ENCODE peak calls at places on chromosomes 3 and 15, in ten cellular contexts. B, D, K, N, Z, R, F, G, P and V are unnamed samples.

GRCh38 chr3:113531826-113532697 is at the start of gene SIDT1:
- DNase-seq in B (no peak), D (no peak), K (peak; percentile 39), N (no peak), Z (no peak), R (no peak), F (no peak), G (no peak), P (no peak), V (no peak)

GRCh38 chr3:28860307-28860706 is 420.6 kb upstream of the RBMS3 start:
- DNase-seq in B (peak; percentile 51), D (no peak), K (no peak), N (peak; percentile 31), Z (no peak), R (no peak), F (peak; percentile 48), G (no peak), P (no peak), V (no peak)

GRCh38 chr3:48428863-48429415 is 947 bp downstream of the PLXNB1 start:
- DNase-seq in B (peak; percentile 71), D (no peak), K (peak; percentile 29), N (no peak), Z (no peak), R (no peak), F (peak; percentile 19), G (peak; percentile 61), P (peak; percentile 56), V (no peak)

GRCh38 chr3:61663728-61664492 is 102.5 kb downstream of the PTPRG start:
- DNase-seq in B (no peak), D (no peak), K (peak; percentile 98), N (no peak), Z (no peak), R (peak; percentile 90), F (peak; percentile 95), G (no peak), P (no peak), V (no peak)

GRCh38 chr15:76338555-76339301 is 2.2 kb downstream of the ISL2 start:
- DNase-seq in B (no peak), D (no peak), K (no peak), N (no peak), Z (no peak), R (no peak), F (no peak), G (no peak), P (no peak), V (no peak)

GRCh38 chr3:132135628-132136333 is 101.0 kb upstream of the CPNE4 start:
- DNase-seq in B (no peak), D (no peak), K (peak; percentile 93), N (no peak), Z (no peak), R (peak; percentile 95), F (peak; percentile 98), G (no peak), P (no peak), V (no peak)

GRCh38 chr15:74631087-74631385 is 15.4 kb downstream of the CLK3 start:
- DNase-seq in B (no peak), D (no peak), K (no peak), N (no peak), Z (peak; percentile 65), R (no peak), F (no peak), G (no peak), P (no peak), V (no peak)

GRCh38 chr3:128492353-128493220 is at the start of gene GATA2:
- DNase-seq in B (peak; percentile 20), D (no peak), K (no peak), N (no peak), Z (peak; percentile 53), R (no peak), F (no peak), G (no peak), P (peak; percentile 60), V (no peak)

GRCh38 chr15:51089699-51090098 is 5.0 kb downstream of the TNFAIP8L3 start:
- DNase-seq in B (no peak), D (no peak), K (no peak), N (no peak), Z (no peak), R (no peak), F (peak; percentile 53), G (no peak), P (no peak), V (no peak)

GRCh38 chr15:33045066-33045810 is 149.3 kb downstream of the FMN1 start:
- DNase-seq in B (no peak), D (no peak), K (peak; percentile 61), N (no peak), Z (no peak), R (no peak), F (no peak), G (no peak), P (no peak), V (no peak)

GRCh38 chr15:32956006-32956405 is 238.2 kb downstream of the GREM1 start:
- DNase-seq in B (no peak), D (no peak), K (peak; percentile 95), N (no peak), Z (no peak), R (peak; percentile 81), F (peak; percentile 91), G (no peak), P (peak; percentile 15), V (no peak)

GRCh38 chr15:98905981-98906711 is 101.4 kb downstream of the PGPEP1L start:
- DNase-seq in B (no peak), D (no peak), K (peak; percentile 45), N (no peak), Z (no peak), R (no peak), F (peak; percentile 59), G (no peak), P (no peak), V (no peak)

GRCh38 chr3:52385157-52385556 is 59.7 kb downstream of the SEMA3G start:
- DNase-seq in B (no peak), D (no peak), K (peak; percentile 57), N (no peak), Z (no peak), R (no peak), F (peak; percentile 45), G (peak; percentile 42), P (peak; percentile 74), V (no peak)

GRCh38 chr15:42137461-42138261 is 18.8 kb downstream of the PLA2G4F start:
- DNase-seq in B (no peak), D (no peak), K (peak; percentile 73), N (no peak), Z (no peak), R (no peak), F (peak; percentile 69), G (no peak), P (peak; percentile 40), V (no peak)

DNA sequence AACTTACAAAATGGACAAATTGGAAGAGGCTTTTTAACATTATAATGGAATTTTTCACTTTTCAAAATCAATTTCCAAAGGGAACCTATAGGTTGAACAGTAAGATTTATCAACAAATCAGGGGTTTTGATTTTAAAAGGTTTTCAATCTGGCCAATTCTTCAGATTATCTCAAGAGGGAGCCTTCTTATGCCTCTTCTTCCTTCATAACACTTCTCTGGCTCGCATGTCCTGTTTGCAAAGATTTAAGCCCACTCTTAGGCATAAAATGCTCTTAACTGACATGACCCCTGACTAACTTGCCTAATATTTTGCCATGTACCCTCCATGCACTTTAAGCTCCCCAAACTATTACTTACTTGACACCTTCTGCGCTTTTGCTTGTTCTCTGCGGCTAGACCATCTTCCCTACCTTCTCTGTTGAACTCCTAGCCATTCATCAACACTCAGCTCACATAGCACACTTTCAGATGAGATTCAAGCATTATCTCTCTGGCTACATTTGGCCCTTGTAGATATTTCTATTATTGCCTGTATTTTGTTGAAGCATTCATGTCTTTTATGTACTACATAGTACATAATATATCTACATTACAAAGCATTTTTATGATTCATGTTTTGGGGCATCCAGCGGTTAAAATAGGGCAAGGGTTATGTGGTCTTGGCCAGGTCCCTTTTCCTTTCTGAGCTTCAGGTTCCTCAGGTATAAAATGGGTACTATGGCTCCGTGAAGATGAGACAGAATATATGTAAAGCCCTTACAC is 1.0 kb upstream of the ARIH1 start:
- DNase-seq in B (no peak), D (no peak), K (peak; percentile 69), N (no peak), Z (no peak), R (no peak), F (peak; percentile 54), G (no peak), P (no peak), V (no peak)
- TF ChIP-seq CTCF in B (no peak), D (no peak), K (peak; percentile 52), N (peak; percentile 6), Z (no peak), R (peak; percentile 37), F (peak; percentile 25), G (no peak), P (no peak), V (no peak)

GRCh38 chr3:149657796-149658443 is at the start of gene WWTR1:
- DNase-seq in B (peak; percentile 96), D (peak; percentile 91), K (peak; percentile 95), N (peak; percentile 97), Z (peak; percentile 96), R (peak; percentile 92), F (peak; percentile 95), G (peak; percentile 67), P (peak; percentile 81), V (peak; percentile 79)

GRCh38 chr3:149657458-149657795 is 398 bp downstream of the WWTR1 start:
- DNase-seq in B (peak; percentile 72), D (no peak), K (peak; percentile 77), N (peak; percentile 66), Z (no peak), R (no peak), F (peak; percentile 73), G (peak; percentile 17), P (no peak), V (no peak)

GRCh38 chr3:149660462-149660861 is 2.6 kb upstream of the WWTR1 start:
- DNase-seq in B (no peak), D (no peak), K (no peak), N (no peak), Z (no peak), R (no peak), F (no peak), G (no peak), P (no peak), V (no peak)

GRCh38 chr3:149659173-149659468 is 1.3 kb upstream of the WWTR1 start:
- DNase-seq in B (no peak), D (no peak), K (peak; percentile 65), N (peak; percentile 36), Z (no peak), R (no peak), F (no peak), G (no peak), P (no peak), V (no peak)

GRCh38 chr3:149658444-149659172 is 783 bp upstream of the WWTR1 start:
- DNase-seq in B (peak; percentile 84), D (peak; percentile 35), K (peak; percentile 89), N (peak; percentile 86), Z (peak; percentile 87), R (peak; percentile 46), F (peak; percentile 90), G (peak; percentile 12), P (peak; percentile 63), V (no peak)
- TF ChIP-seq CTCF in B (no peak), D (peak; percentile 13), K (peak; percentile 23), N (no peak), Z (no peak), R (no peak), F (peak; percentile 8), G (no peak), P (no peak), V (no peak)

GRCh38 chr3:177131927-177132636 is 65.2 kb downstream of the TBL1XR1 start:
- DNase-seq in B (no peak), D (no peak), K (no peak), N (no peak), Z (no peak), R (no peak), F (no peak), G (no peak), P (no peak), V (no peak)
- TF ChIP-seq CTCF in B (no peak), D (no peak), K (no peak), N (no peak), Z (no peak), R (no peak), F (no peak), G (no peak), P (no peak), V (no peak)

GRCh38 chr15:48954538-48954937 is 9.2 kb downstream of the SHC4 start:
- DNase-seq in B (no peak), D (no peak), K (peak; percentile 17), N (no peak), Z (no peak), R (no peak), F (peak; percentile 8), G (no peak), P (no peak), V (no peak)
- TF ChIP-seq CTCF in B (no peak), D (peak; percentile 27), K (peak; percentile 16), N (no peak), Z (no peak), R (peak; percentile 15), F (no peak), G (no peak), P (no peak), V (no peak)